ENCODE peak calls at places on chromosomes 11 and 22, in six cellular contexts. One of them, this sample, is unnamed.

GRCh38 chr22:22244337-22245250 is at the start of gene VPREB1:
- DNase-seq in GM12878: no peak
- DNase-seq in SK-N-SH: no peak
- DNase-seq in HCT116: no peak
- DNase-seq in HepG2: no peak
- DNase-seq in K562: no peak
- DNase-seq in this sample: no peak

GRCh38 chr22:44328762-44329161 is 16.0 kb upstream of the SHISAL1 start:
- DNase-seq in GM12878: no peak
- DNase-seq in SK-N-SH: no peak
- DNase-seq in HCT116: no peak
- DNase-seq in HepG2: no peak
- DNase-seq in K562: no peak
- DNase-seq in this sample: no peak

GRCh38 chr11:9459573-9460321 is 1.1 kb upstream of the ZNF143 start:
- DNase-seq in GM12878: no peak
- DNase-seq in SK-N-SH: peak
- DNase-seq in HCT116: peak
- DNase-seq in HepG2: peak
- DNase-seq in K562: peak
- DNase-seq in this sample: no peak

GRCh38 chr22:42799462-42800405 is 57.3 kb downstream of the ARFGAP3 start:
- DNase-seq in GM12878: no peak
- DNase-seq in SK-N-SH: no peak
- DNase-seq in HCT116: no peak
- DNase-seq in HepG2: no peak
- DNase-seq in K562: peak
- DNase-seq in this sample: peak

GRCh38 chr11:75033916-75034315 is 45.2 kb downstream of the NEU3 start:
- DNase-seq in GM12878: no peak
- DNase-seq in SK-N-SH: no peak
- DNase-seq in HCT116: no peak
- DNase-seq in HepG2: no peak
- DNase-seq in K562: no peak
- DNase-seq in this sample: no peak

GRCh38 chr22:28030442-28030841 is 111.4 kb upstream of the PITPNB start:
- DNase-seq in GM12878: no peak
- DNase-seq in SK-N-SH: no peak
- DNase-seq in HCT116: no peak
- DNase-seq in HepG2: no peak
- DNase-seq in K562: no peak
- DNase-seq in this sample: no peak

GRCh38 chr11:88194990-88195389 is 19.7 kb upstream of the RAB38 start:
- DNase-seq in GM12878: no peak
- DNase-seq in SK-N-SH: no peak
- DNase-seq in HCT116: no peak
- DNase-seq in HepG2: no peak
- DNase-seq in K562: no peak
- DNase-seq in this sample: no peak

GRCh38 chr11:35041070-35041554 is 97.9 kb upstream of the CD44 start:
- DNase-seq in GM12878: no peak
- DNase-seq in SK-N-SH: no peak
- DNase-seq in HCT116: no peak
- DNase-seq in HepG2: no peak
- DNase-seq in K562: no peak
- DNase-seq in this sample: no peak

GRCh38 chr11:2802389-2803185 is 83.0 kb downstream of the CDKN1C start:
- DNase-seq in GM12878: no peak
- DNase-seq in SK-N-SH: no peak
- DNase-seq in HCT116: no peak
- DNase-seq in HepG2: no peak
- DNase-seq in K562: no peak
- DNase-seq in this sample: no peak

GRCh38 chr11:64675417-64676252 is 47.4 kb downstream of the NRXN2 start:
- DNase-seq in GM12878: no peak
- DNase-seq in SK-N-SH: peak
- DNase-seq in HCT116: no peak
- DNase-seq in HepG2: no peak
- DNase-seq in K562: no peak
- DNase-seq in this sample: no peak

GRCh38 chr22:24205438-24206189 is 24.3 kb downstream of the SUSD2 start:
- DNase-seq in GM12878: no peak
- DNase-seq in SK-N-SH: no peak
- DNase-seq in HCT116: no peak
- DNase-seq in HepG2: no peak
- DNase-seq in K562: no peak
- DNase-seq in this sample: peak

GRCh38 chr11:101127699-101128570 is 1.7 kb downstream of the PGR start:
- DNase-seq in GM12878: no peak
- DNase-seq in SK-N-SH: peak
- DNase-seq in HCT116: no peak
- DNase-seq in HepG2: no peak
- DNase-seq in K562: peak
- DNase-seq in this sample: peak

GRCh38 chr22:36022162-36022561 is 6.5 kb downstream of the RBFOX2 start:
- DNase-seq in GM12878: no peak
- DNase-seq in SK-N-SH: no peak
- DNase-seq in HCT116: no peak
- DNase-seq in HepG2: no peak
- DNase-seq in K562: no peak
- DNase-seq in this sample: no peak

GRCh38 chr11:47552086-47552580 is 799 bp downstream of the CELF1 start:
- DNase-seq in GM12878: no peak
- DNase-seq in SK-N-SH: peak
- DNase-seq in HCT116: no peak
- DNase-seq in HepG2: peak
- DNase-seq in K562: peak
- DNase-seq in this sample: peak

GRCh38 chr22:20015971-20016733 is 471 bp downstream of the ARVCF start:
- DNase-seq in GM12878: no peak
- DNase-seq in SK-N-SH: peak
- DNase-seq in HCT116: no peak
- DNase-seq in HepG2: peak
- DNase-seq in K562: peak
- DNase-seq in this sample: no peak

GRCh38 chr11:32396991-32397390 is 38.3 kb downstream of the WT1 start:
- DNase-seq in GM12878: no peak
- DNase-seq in SK-N-SH: no peak
- DNase-seq in HCT116: no peak
- DNase-seq in HepG2: no peak
- DNase-seq in K562: no peak
- DNase-seq in this sample: no peak

GRCh38 chr22:41598081-41598480 is 8.4 kb upstream of the PMM1 start:
- DNase-seq in GM12878: no peak
- DNase-seq in SK-N-SH: no peak
- DNase-seq in HCT116: no peak
- DNase-seq in HepG2: no peak
- DNase-seq in K562: peak
- DNase-seq in this sample: no peak

GRCh38 chr11:44775366-44776356 is 48.9 kb downstream of the TSPAN18 start:
- DNase-seq in GM12878: no peak
- DNase-seq in SK-N-SH: peak
- DNase-seq in HCT116: peak
- DNase-seq in HepG2: peak
- DNase-seq in K562: peak
- DNase-seq in this sample: peak

GRCh38 chr11:109150603-109151002 is 271.4 kb upstream of the C11orf87 start:
- DNase-seq in GM12878: no peak
- DNase-seq in SK-N-SH: no peak
- DNase-seq in HCT116: no peak
- DNase-seq in HepG2: no peak
- DNase-seq in K562: no peak
- DNase-seq in this sample: no peak

GRCh38 chr22:43955883-43956286 is 643 bp downstream of the SAMM50 start:
- DNase-seq in GM12878: no peak
- DNase-seq in SK-N-SH: no peak
- DNase-seq in HCT116: no peak
- DNase-seq in HepG2: no peak
- DNase-seq in K562: peak
- DNase-seq in this sample: no peak

GRCh38 chr11:1706634-1707400 is 9.8 kb downstream of the KRTAP5-6 start:
- DNase-seq in GM12878: no peak
- DNase-seq in SK-N-SH: no peak
- DNase-seq in HCT116: no peak
- DNase-seq in HepG2: no peak
- DNase-seq in K562: peak
- DNase-seq in this sample: peak

GRCh38 chr22:33919591-33920501 is at the start of gene LARGE1:
- DNase-seq in GM12878: no peak
- DNase-seq in SK-N-SH: peak
- DNase-seq in HCT116: no peak
- DNase-seq in HepG2: peak
- DNase-seq in K562: no peak
- DNase-seq in this sample: peak

GRCh38 chr11:116972692-116973091 is 125.5 kb downstream of the SIK3 start:
- DNase-seq in GM12878: no peak
- DNase-seq in SK-N-SH: no peak
- DNase-seq in HCT116: no peak
- DNase-seq in HepG2: no peak
- DNase-seq in K562: no peak
- DNase-seq in this sample: peak

GRCh38 chr11:86749376-86749775 is 51.0 kb upstream of the PRSS23 start:
- DNase-seq in GM12878: no peak
- DNase-seq in SK-N-SH: no peak
- DNase-seq in HCT116: no peak
- DNase-seq in HepG2: no peak
- DNase-seq in K562: peak
- DNase-seq in this sample: no peak

GRCh38 chr22:45896153-45896951 is 80.6 kb downstream of the WNT7B start:
- DNase-seq in GM12878: no peak
- DNase-seq in SK-N-SH: no peak
- DNase-seq in HCT116: no peak
- DNase-seq in HepG2: no peak
- DNase-seq in K562: no peak
- DNase-seq in this sample: peak

GRCh38 chr11:109729761-109730160 is 307.8 kb downstream of the C11orf87 start:
- DNase-seq in GM12878: no peak
- DNase-seq in SK-N-SH: no peak
- DNase-seq in HCT116: no peak
- DNase-seq in HepG2: no peak
- DNase-seq in K562: no peak
- DNase-seq in this sample: no peak

GRCh38 chr11:6813651-6814050 is 14.2 kb upstream of the OR6A2 start:
- DNase-seq in GM12878: no peak
- DNase-seq in SK-N-SH: no peak
- DNase-seq in HCT116: no peak
- DNase-seq in HepG2: no peak
- DNase-seq in K562: no peak
- DNase-seq in this sample: no peak

GRCh38 chr11:79170289-79170688 is 270.5 kb downstream of the TENM4 start:
- DNase-seq in GM12878: no peak
- DNase-seq in SK-N-SH: no peak
- DNase-seq in HCT116: no peak
- DNase-seq in HepG2: no peak
- DNase-seq in K562: no peak
- DNase-seq in this sample: no peak

GRCh38 chr11:44638032-44638431 is 72.6 kb downstream of the CD82 start:
- DNase-seq in GM12878: no peak
- DNase-seq in SK-N-SH: no peak
- DNase-seq in HCT116: no peak
- DNase-seq in HepG2: no peak
- DNase-seq in K562: no peak
- DNase-seq in this sample: no peak

GRCh38 chr11:68212421-68213134 is 518 bp downstream of the KMT5B start:
- DNase-seq in GM12878: no peak
- DNase-seq in SK-N-SH: peak
- DNase-seq in HCT116: peak
- DNase-seq in HepG2: peak
- DNase-seq in K562: peak
- DNase-seq in this sample: peak

GRCh38 chr11:110955797-110956196 is 243.6 kb upstream of the ARHGAP20 start:
- DNase-seq in GM12878: no peak
- DNase-seq in SK-N-SH: no peak
- DNase-seq in HCT116: no peak
- DNase-seq in HepG2: no peak
- DNase-seq in K562: no peak
- DNase-seq in this sample: no peak

GRCh38 chr11:77086521-77087472 is 15.8 kb upstream of the OMP start:
- DNase-seq in GM12878: no peak
- DNase-seq in SK-N-SH: no peak
- DNase-seq in HCT116: no peak
- DNase-seq in HepG2: peak
- DNase-seq in K562: peak
- DNase-seq in this sample: no peak
- TF ChIP-seq JUND in GM12878: no peak
- TF ChIP-seq JUND in SK-N-SH: no peak
- TF ChIP-seq JUND in HCT116: no peak
- TF ChIP-seq JUND in HepG2: no peak
- TF ChIP-seq JUND in K562: no peak
- TF ChIP-seq JUND in this sample: no peak

GRCh38 chr22:39312410-39312809 is 7.0 kb downstream of the RPL3 start:
- DNase-seq in GM12878: no peak
- DNase-seq in SK-N-SH: no peak
- DNase-seq in HCT116: no peak
- DNase-seq in HepG2: no peak
- DNase-seq in K562: no peak
- DNase-seq in this sample: no peak
- TF ChIP-seq JUND in GM12878: no peak
- TF ChIP-seq JUND in SK-N-SH: no peak
- TF ChIP-seq JUND in HCT116: no peak
- TF ChIP-seq JUND in HepG2: no peak
- TF ChIP-seq JUND in K562: no peak
- TF ChIP-seq JUND in this sample: no peak

DNA sequence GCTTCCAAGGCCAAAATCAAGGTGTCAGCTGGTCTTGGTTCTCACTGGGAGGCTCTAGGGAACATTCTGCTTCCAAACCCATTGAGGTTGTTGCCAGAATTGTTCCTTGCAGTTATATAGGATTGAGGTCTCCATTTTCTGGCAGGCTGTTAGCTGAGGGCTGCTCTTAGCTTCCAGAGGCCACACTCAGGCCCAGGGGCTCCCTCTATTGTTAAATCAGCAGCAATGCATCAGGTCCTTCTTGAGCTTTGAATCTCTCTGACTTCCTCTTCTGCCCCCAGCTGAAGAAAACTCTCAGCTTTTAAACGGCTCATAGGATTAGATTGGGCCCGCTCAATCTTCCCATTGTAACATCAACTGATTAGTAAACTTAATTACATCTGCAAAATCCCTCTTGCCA is 39.3 kb upstream of the BSX start:
- DNase-seq in GM12878: no peak
- DNase-seq in SK-N-SH: peak
- DNase-seq in HCT116: peak
- DNase-seq in HepG2: peak
- DNase-seq in K562: peak
- DNase-seq in this sample: peak
- TF ChIP-seq JUND in GM12878: no peak
- TF ChIP-seq JUND in SK-N-SH: no peak
- TF ChIP-seq JUND in HCT116: no peak
- TF ChIP-seq JUND in HepG2: no peak
- TF ChIP-seq JUND in K562: no peak
- TF ChIP-seq JUND in this sample: no peak

DNA sequence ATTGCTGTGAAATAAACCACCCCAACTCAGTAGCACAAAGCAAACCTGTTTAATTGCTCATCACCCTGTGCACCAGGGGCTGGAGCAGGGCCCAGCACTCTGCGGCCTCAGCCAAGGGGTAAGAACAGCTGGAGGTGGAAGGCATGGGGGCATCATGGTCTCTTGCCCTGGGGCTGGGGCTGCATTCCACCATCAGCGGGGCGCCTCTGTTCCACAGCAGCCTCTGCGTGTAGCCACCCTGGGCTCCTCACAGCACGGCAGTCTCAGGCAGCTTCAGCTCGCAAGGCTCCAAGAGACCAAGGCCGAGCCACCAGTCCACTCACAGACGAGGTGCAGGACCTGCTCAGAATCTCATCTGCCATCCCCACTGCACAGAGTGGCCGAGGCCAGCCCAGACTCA is 630.7 kb downstream of the TBC1D22A start:
- DNase-seq in GM12878: no peak
- DNase-seq in SK-N-SH: no peak
- DNase-seq in HCT116: no peak
- DNase-seq in HepG2: no peak
- DNase-seq in K562: no peak
- DNase-seq in this sample: no peak
- TF ChIP-seq JUND in GM12878: no peak
- TF ChIP-seq JUND in SK-N-SH: no peak
- TF ChIP-seq JUND in HCT116: no peak
- TF ChIP-seq JUND in HepG2: no peak
- TF ChIP-seq JUND in K562: no peak
- TF ChIP-seq JUND in this sample: no peak